ENCODE peak calls at places on chromosomes 7 and 10, in seven cellular contexts. One of them, this sample, is unnamed.

GRCh38 chr10:77179015-77179695 is 458.5 kb downstream of the KCNMA1 start:
- DNase-seq in KBM-7: no peak
- DNase-seq in Caki2: peak
- DNase-seq in Calu3: no peak
- DNase-seq in activated naive CD4-positive, alpha-beta T cell treated with Interleukin-2 at 50 U/mL for 16 hours: no peak
- DNase-seq in T follicular helper cell: no peak
- DNase-seq in NCI-H1092: no peak
- DNase-seq in this sample: peak

GRCh38 chr7:35371221-35371620 is 117.3 kb upstream of the TBX20 start:
- DNase-seq in T follicular helper cell: no peak
- DNase-seq in Calu3: no peak
- DNase-seq in NCI-H1092: no peak
- DNase-seq in KBM-7: no peak
- DNase-seq in activated naive CD4-positive, alpha-beta T cell treated with Interleukin-2 at 50 U/mL for 16 hours: no peak
- DNase-seq in Caki2: no peak
- DNase-seq in this sample: no peak

GRCh38 chr10:120394446-120394845 is 62.6 kb upstream of the PLPP4 start:
- DNase-seq in Caki2: peak
- DNase-seq in T follicular helper cell: no peak
- DNase-seq in Calu3: no peak
- DNase-seq in activated naive CD4-positive, alpha-beta T cell treated with Interleukin-2 at 50 U/mL for 16 hours: no peak
- DNase-seq in NCI-H1092: no peak
- DNase-seq in KBM-7: no peak
- DNase-seq in this sample: no peak

GRCh38 chr7:149075286-149075685 is 15.2 kb downstream of the ZNF786 start:
- DNase-seq in T follicular helper cell: no peak
- DNase-seq in NCI-H1092: no peak
- DNase-seq in Calu3: no peak
- DNase-seq in KBM-7: no peak
- DNase-seq in Caki2: no peak
- DNase-seq in activated naive CD4-positive, alpha-beta T cell treated with Interleukin-2 at 50 U/mL for 16 hours: no peak
- DNase-seq in this sample: no peak

GRCh38 chr10:86699541-86699940 is 31.2 kb downstream of the LDB3 start:
- DNase-seq in NCI-H1092: no peak
- DNase-seq in T follicular helper cell: no peak
- DNase-seq in activated naive CD4-positive, alpha-beta T cell treated with Interleukin-2 at 50 U/mL for 16 hours: no peak
- DNase-seq in Caki2: no peak
- DNase-seq in Calu3: no peak
- DNase-seq in KBM-7: no peak
- DNase-seq in this sample: no peak

GRCh38 chr10:113058175-113058961 is 108.3 kb downstream of the TCF7L2 start:
- DNase-seq in Calu3: no peak
- DNase-seq in activated naive CD4-positive, alpha-beta T cell treated with Interleukin-2 at 50 U/mL for 16 hours: no peak
- DNase-seq in KBM-7: no peak
- DNase-seq in T follicular helper cell: no peak
- DNase-seq in NCI-H1092: peak
- DNase-seq in Caki2: no peak
- DNase-seq in this sample: no peak

GRCh38 chr7:142584765-142585164 is 164.5 kb upstream of the PRSS1 start:
- DNase-seq in KBM-7: no peak
- DNase-seq in Caki2: no peak
- DNase-seq in NCI-H1092: no peak
- DNase-seq in T follicular helper cell: no peak
- DNase-seq in Calu3: no peak
- DNase-seq in activated naive CD4-positive, alpha-beta T cell treated with Interleukin-2 at 50 U/mL for 16 hours: no peak
- DNase-seq in this sample: no peak

GRCh38 chr7:17690030-17690429 is 250.3 kb downstream of the SNX13 start:
- DNase-seq in activated naive CD4-positive, alpha-beta T cell treated with Interleukin-2 at 50 U/mL for 16 hours: no peak
- DNase-seq in KBM-7: peak
- DNase-seq in Calu3: peak
- DNase-seq in Caki2: peak
- DNase-seq in NCI-H1092: no peak
- DNase-seq in T follicular helper cell: no peak
- DNase-seq in this sample: no peak

GRCh38 chr10:62759599-62760175 is 44.8 kb upstream of the ADO start:
- DNase-seq in KBM-7: peak
- DNase-seq in NCI-H1092: no peak
- DNase-seq in T follicular helper cell: no peak
- DNase-seq in activated naive CD4-positive, alpha-beta T cell treated with Interleukin-2 at 50 U/mL for 16 hours: no peak
- DNase-seq in Calu3: no peak
- DNase-seq in Caki2: no peak
- DNase-seq in this sample: no peak

GRCh38 chr7:101542527-101543241 is 86.4 kb downstream of the MYL10 start:
- DNase-seq in NCI-H1092: peak
- DNase-seq in activated naive CD4-positive, alpha-beta T cell treated with Interleukin-2 at 50 U/mL for 16 hours: peak
- DNase-seq in Caki2: peak
- DNase-seq in T follicular helper cell: peak
- DNase-seq in Calu3: peak
- DNase-seq in KBM-7: peak
- DNase-seq in this sample: peak

GRCh38 chr10:35650894-35651293 is 8.8 kb upstream of the FZD8 start:
- DNase-seq in KBM-7: no peak
- DNase-seq in Caki2: no peak
- DNase-seq in T follicular helper cell: no peak
- DNase-seq in Calu3: no peak
- DNase-seq in NCI-H1092: no peak
- DNase-seq in activated naive CD4-positive, alpha-beta T cell treated with Interleukin-2 at 50 U/mL for 16 hours: no peak
- DNase-seq in this sample: no peak

This sample was measured in testis.